ENCODE peak calls at places on chromosome 17, in four cellular contexts. U, C, M and F are unnamed samples.

GRCh38 chr17:71440513-71440912 is 680.3 kb upstream of the SOX9 start:
- DNase-seq in U (no peak), C (no peak), M (no peak), F (no peak)

GRCh38 chr17:42428141-42428944 is 5.3 kb upstream of the CAVIN1 start:
- DNase-seq in U (peak), C (peak), M (peak), F (peak)

GRCh38 chr17:48624544-48625501 is 1.3 kb downstream of the HOXB9 start:
- DNase-seq in M (no peak), C (no peak), U (no peak), F (no peak)

GRCh38 chr17:80881321-80881720 is 110.3 kb upstream of the CHMP6 start:
- DNase-seq in C (no peak), M (no peak), U (no peak), F (no peak)

GRCh38 chr17:41800601-41801373 is 11.0 kb downstream of the P3H4 start:
- DNase-seq in C (no peak), M (peak), U (no peak), F (no peak)

GRCh38 chr17:43019418-43019817 is 2.8 kb downstream of the VAT1 start:
- DNase-seq in U (no peak), M (no peak), C (no peak), F (no peak)

GRCh38 chr17:81529437-81529803 is 1.2 kb downstream of the FSCN2 start:
- DNase-seq in U (no peak), M (no peak), C (no peak), F (no peak)

GRCh38 chr17:73192894-73193701 is at the start of gene COG1:
- DNase-seq in U (peak), M (peak), C (no peak), F (no peak)

GRCh38 chr17:13346996-13347762 is 254.6 kb downstream of the HS3ST3A1 start:
- DNase-seq in M (no peak), U (no peak), C (peak), F (no peak)

GRCh38 chr17:10025976-10026785 is 121.1 kb upstream of the RCVRN start:
- DNase-seq in C (no peak), M (no peak), U (no peak), F (no peak)

GRCh38 chr17:345992-346785 is 6.4 kb downstream of the RPH3AL start:
- DNase-seq in C (no peak), M (no peak), U (no peak), F (no peak)

GRCh38 chr17:57096472-57097198 is 11.6 kb downstream of the AKAP1 start:
- DNase-seq in U (no peak), C (no peak), M (no peak), F (no peak)

GRCh38 chr17:4566785-4567184 is 6.4 kb upstream of the GGT6 start:
- DNase-seq in U (peak), M (peak), C (no peak), F (no peak)

GRCh38 chr17:20158580-20158979 is 149.4 kb downstream of the SPECC1 start:
- DNase-seq in C (no peak), U (no peak), M (peak), F (no peak)

GRCh38 chr17:62045517-62045916 is 19.6 kb downstream of the MED13 start:
- DNase-seq in U (no peak), C (no peak), M (no peak), F (no peak)

GRCh38 chr17:16406742-16407674 is 8.4 kb upstream of the TRPV2 start:
- DNase-seq in M (peak), U (peak), C (no peak), F (no peak)

GRCh38 chr17:75270218-75270965 is 639 bp downstream of the MIF4GD start:
- DNase-seq in U (peak), M (peak), C (peak), F (no peak)

GRCh38 chr17:65441053-65441635 is 120.3 kb downstream of the AXIN2 start:
- DNase-seq in M (no peak), U (no peak), C (no peak), F (no peak)

GRCh38 chr17:72192409-72193192 is 71.8 kb downstream of the SOX9 start:
- DNase-seq in C (peak), U (no peak), M (no peak), F (no peak)

GRCh38 chr17:74237321-74237720 is 23.9 kb downstream of the TTYH2 start:
- DNase-seq in C (no peak), U (no peak), M (no peak), F (no peak)

GRCh38 chr17:57665696-57666095 is 79.4 kb downstream of the CCDC182 start:
- DNase-seq in C (no peak), U (no peak), M (no peak), F (no peak)

GRCh38 chr17:81398170-81398854 is 3.1 kb downstream of the BAHCC1 start:
- DNase-seq in C (no peak), U (no peak), M (no peak), F (no peak)

GRCh38 chr17:7582401-7583252 is 1.0 kb upstream of the MPDU1 start:
- DNase-seq in U (no peak), M (no peak), C (no peak), F (no peak)
- TF ChIP-seq CTCF in U (no peak), M (no peak), C (no peak), F (no peak)

GRCh38 chr17:69485901-69486643 is 71.6 kb downstream of the MAP2K6 start:
- DNase-seq in M (peak), U (no peak), C (no peak), F (no peak)
- H3K4me3 ChIP-seq in M (no peak), U (no peak), C (no peak), F (no peak)

GRCh38 chr17:32940706-32941390 is 12.9 kb downstream of the TMEM98 start:
- DNase-seq in M (peak), U (no peak), C (no peak), F (no peak)
- TF ChIP-seq CTCF in M (no peak), U (no peak), C (no peak), F (no peak)

DNA sequence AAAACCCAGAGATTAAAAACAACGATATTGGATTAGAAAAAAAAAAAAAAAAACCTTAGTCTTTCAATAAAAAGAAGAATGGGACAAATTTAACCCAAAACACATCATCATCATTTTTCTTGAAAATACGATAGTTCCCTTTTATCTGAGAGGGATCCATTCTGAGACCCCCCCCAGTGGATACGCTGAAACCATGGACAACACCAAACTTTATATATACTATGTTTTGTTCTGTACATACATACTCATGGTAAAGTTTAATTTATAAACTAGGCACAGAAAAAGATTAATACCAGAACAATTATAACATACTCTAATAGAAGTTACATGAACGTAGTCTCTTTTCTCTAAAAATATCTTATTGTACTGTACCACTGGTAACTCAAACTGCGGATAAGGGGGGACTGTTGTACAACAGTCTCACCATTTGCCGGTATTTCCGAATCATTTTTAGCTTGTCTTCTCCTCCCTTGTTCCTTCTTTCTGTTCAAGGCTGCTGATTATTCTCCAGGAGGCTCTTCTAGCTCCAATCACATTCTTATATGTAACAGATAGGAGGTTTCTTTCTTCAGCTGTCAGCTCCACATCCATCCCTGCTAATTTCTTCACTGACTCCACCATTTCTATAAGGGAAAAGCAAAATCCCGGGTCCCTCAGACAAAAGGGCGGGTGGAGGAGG is 37.0 kb downstream of the RNF135 start:
- DNase-seq in C (no peak), M (no peak), U (no peak), F (no peak)
- H3K4me3 ChIP-seq in C (peak), M (peak), U (peak), F (peak)

GRCh38 chr17:29115906-29116651 is 64.1 kb downstream of the MYO18A start:
- DNase-seq in C (no peak), M (peak), U (peak), F (no peak)
- TF ChIP-seq CTCF in C (peak), M (no peak), U (peak), F (peak)

DNA sequence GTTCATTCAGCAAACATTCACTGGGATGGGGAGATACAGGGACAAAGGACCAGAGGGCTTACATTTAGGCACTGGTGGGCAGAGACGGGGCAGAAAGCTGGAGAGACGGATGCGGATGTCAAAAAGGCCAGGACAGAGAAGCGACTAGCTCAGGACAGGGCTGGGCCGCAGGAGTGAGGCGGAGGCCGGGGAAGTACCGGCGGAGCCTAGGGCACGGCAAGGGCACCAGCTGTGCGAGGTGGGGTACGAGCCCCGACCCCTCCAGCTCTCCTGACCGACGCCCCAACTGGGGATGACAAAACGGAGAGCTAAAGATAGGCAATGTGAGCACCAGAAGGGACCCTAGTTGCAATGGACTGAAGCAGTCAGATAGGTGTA is 3.9 kb upstream of the SGCA start:
- DNase-seq in M (no peak), U (no peak), C (no peak), F (no peak)
- H3K4me3 ChIP-seq in M (no peak), U (no peak), C (no peak), F (no peak)